ENCODE peak calls at places on chromosomes 5 and 9, in four cellular contexts. One of them, this sample, is unnamed.

GRCh38 chr9:15509931-15510788 is 610 bp downstream of the PSIP1 start:
- DNase-seq in vagina: no peak
- DNase-seq in BE2C: peak
- DNase-seq in HCT116: no peak
- DNase-seq in this sample: peak

GRCh38 chr9:101311759-101312420 is 72.9 kb downstream of the BAAT start:
- DNase-seq in HCT116: peak
- DNase-seq in vagina: no peak
- DNase-seq in BE2C: peak
- DNase-seq in this sample: peak

GRCh38 chr9:100088202-100088601 is 10.6 kb downstream of the ERP44 start:
- DNase-seq in vagina: no peak
- DNase-seq in BE2C: no peak
- DNase-seq in HCT116: no peak
- DNase-seq in this sample: no peak

GRCh38 chr5:41414598-41414997 is 95.8 kb downstream of the PLCXD3 start:
- DNase-seq in HCT116: peak
- DNase-seq in BE2C: no peak
- DNase-seq in vagina: no peak
- DNase-seq in this sample: peak

GRCh38 chr5:176611435-176611834 is 1.5 kb upstream of the GPRIN1 start:
- DNase-seq in BE2C: no peak
- DNase-seq in HCT116: peak
- DNase-seq in vagina: no peak
- DNase-seq in this sample: peak

GRCh38 chr5:156359452-156359851 is 32.5 kb downstream of the SGCD start:
- DNase-seq in vagina: no peak
- DNase-seq in HCT116: no peak
- DNase-seq in BE2C: no peak
- DNase-seq in this sample: peak

GRCh38 chr9:136326061-136326776 is 1.1 kb upstream of the GPSM1 start:
- DNase-seq in vagina: no peak
- DNase-seq in HCT116: no peak
- DNase-seq in BE2C: peak
- DNase-seq in this sample: peak

GRCh38 chr5:74589204-74590056 is 51.1 kb downstream of the ENC1 start:
- DNase-seq in vagina: no peak
- DNase-seq in BE2C: no peak
- DNase-seq in HCT116: no peak
- DNase-seq in this sample: no peak

GRCh38 chr5:9166202-9167147 is 379.4 kb downstream of the SEMA5A start:
- DNase-seq in BE2C: no peak
- DNase-seq in HCT116: no peak
- DNase-seq in vagina: no peak
- DNase-seq in this sample: peak

GRCh38 chr5:106858616-106859015 is 812.1 kb downstream of the EFNA5 start:
- DNase-seq in HCT116: no peak
- DNase-seq in BE2C: no peak
- DNase-seq in vagina: no peak
- DNase-seq in this sample: no peak

GRCh38 chr5:73963021-73963420 is 337.0 kb downstream of the ARHGEF28 start:
- DNase-seq in HCT116: no peak
- DNase-seq in vagina: no peak
- DNase-seq in BE2C: no peak
- DNase-seq in this sample: no peak

GRCh38 chr5:117794847-117795246 is 1193.5 kb downstream of the DTWD2 start:
- DNase-seq in vagina: no peak
- DNase-seq in BE2C: no peak
- DNase-seq in HCT116: no peak
- DNase-seq in this sample: no peak

GRCh38 chr5:126449751-126450271 is 26.6 kb downstream of the GRAMD2B start:
- DNase-seq in HCT116: no peak
- DNase-seq in vagina: no peak
- DNase-seq in BE2C: no peak
- DNase-seq in this sample: peak

GRCh38 chr5:163770625-163771024 is 265.2 kb downstream of the MAT2B start:
- DNase-seq in BE2C: no peak
- DNase-seq in vagina: no peak
- DNase-seq in HCT116: no peak
- DNase-seq in this sample: no peak

GRCh38 chr5:132770476-132771159 is 6.4 kb downstream of the SEPTIN8 start:
- DNase-seq in vagina: no peak
- DNase-seq in BE2C: no peak
- DNase-seq in HCT116: no peak
- DNase-seq in this sample: no peak

DNA sequence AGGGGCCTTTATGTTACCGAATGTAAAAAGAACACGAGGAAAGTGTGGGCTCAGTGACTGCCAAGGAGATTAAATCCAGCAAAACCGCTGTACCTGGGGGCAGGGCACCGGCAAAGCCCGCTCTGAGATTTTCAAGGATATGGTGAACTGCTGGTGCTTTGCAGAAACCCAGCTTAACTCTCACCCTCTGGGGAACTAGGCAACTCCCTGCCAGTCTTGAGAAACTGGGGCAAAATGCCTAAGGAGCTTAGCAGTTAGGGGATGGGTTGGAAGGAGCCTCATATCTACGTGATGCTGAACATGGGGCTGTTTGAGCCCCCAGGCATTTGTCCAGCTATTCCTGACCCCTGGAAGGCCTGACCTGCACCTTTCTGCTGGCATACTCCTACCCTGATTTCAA is 108.6 kb upstream of the TBC1D2 start:
- DNase-seq in BE2C: no peak
- DNase-seq in HCT116: no peak
- DNase-seq in vagina: no peak
- DNase-seq in this sample: no peak
- TF ChIP-seq CTCF in BE2C: no peak
- TF ChIP-seq CTCF in HCT116: no peak
- TF ChIP-seq CTCF in vagina: no peak
- TF ChIP-seq CTCF in this sample: no peak

DNA sequence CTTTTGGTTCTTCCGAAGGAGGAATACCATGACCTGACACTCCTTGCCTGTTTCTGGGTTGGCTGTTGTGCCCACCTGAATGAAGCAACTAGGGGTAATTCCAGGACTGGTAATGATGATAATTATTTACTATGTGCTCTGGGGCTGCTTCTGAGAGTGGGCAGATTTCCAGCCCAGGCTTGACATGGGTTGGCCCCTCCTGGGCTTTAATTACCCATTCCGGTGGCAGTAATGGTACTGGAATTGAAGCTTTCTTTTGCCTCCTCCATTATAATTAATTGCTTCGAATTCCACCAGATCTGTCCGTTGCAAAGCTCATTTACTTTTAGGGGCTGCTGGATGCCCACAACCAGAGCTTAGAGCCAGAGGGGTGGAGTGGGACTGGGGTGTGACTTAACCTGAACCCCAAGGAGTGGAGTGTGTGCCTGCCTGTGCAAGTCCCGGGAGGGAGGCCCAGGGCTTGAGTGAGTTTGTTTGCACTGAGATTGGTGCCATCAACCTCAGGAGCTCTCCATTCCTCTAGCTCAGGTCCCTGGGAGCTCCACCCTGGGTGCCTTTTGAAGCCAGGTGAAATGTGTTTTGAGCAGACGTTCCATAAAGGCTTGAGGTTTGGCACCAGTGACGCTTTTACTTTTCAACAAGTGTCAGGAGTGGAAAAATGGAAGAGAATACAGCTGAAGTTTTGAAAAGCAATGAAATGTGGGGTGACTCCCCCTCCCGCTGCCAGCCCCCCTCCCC is 214.6 kb downstream of the PDZD2 start:
- DNase-seq in HCT116: no peak
- DNase-seq in vagina: no peak
- DNase-seq in BE2C: no peak
- DNase-seq in this sample: no peak
- H3K4me3 ChIP-seq in HCT116: no peak
- H3K4me3 ChIP-seq in vagina: peak
- H3K4me3 ChIP-seq in BE2C: no peak
- H3K4me3 ChIP-seq in this sample: no peak

GRCh38 chr9:127828262-127829031 is 25.8 kb downstream of the FPGS start:
- DNase-seq in HCT116: peak
- DNase-seq in vagina: no peak
- DNase-seq in BE2C: peak
- DNase-seq in this sample: peak
- TF ChIP-seq CTCF in HCT116: no peak
- TF ChIP-seq CTCF in vagina: no peak
- TF ChIP-seq CTCF in BE2C: no peak
- TF ChIP-seq CTCF in this sample: no peak

GRCh38 chr9:128242124-128242523 is 33.7 kb downstream of the GOLGA2 start:
- DNase-seq in HCT116: no peak
- DNase-seq in vagina: no peak
- DNase-seq in BE2C: no peak
- DNase-seq in this sample: no peak

GRCh38 chr9:128244443-128245226 is 31.2 kb downstream of the GOLGA2 start:
- DNase-seq in BE2C: peak
- DNase-seq in vagina: no peak
- DNase-seq in HCT116: no peak
- DNase-seq in this sample: peak

GRCh38 chr9:128245293-128246151 is 30.3 kb downstream of the GOLGA2 start:
- DNase-seq in HCT116: no peak
- DNase-seq in BE2C: peak
- DNase-seq in vagina: no peak
- DNase-seq in this sample: peak

GRCh38 chr9:128243486-128244415 is 32.1 kb downstream of the GOLGA2 start:
- DNase-seq in HCT116: no peak
- DNase-seq in vagina: no peak
- DNase-seq in BE2C: no peak
- DNase-seq in this sample: peak

GRCh38 chr9:128242828-128243485 is 32.9 kb downstream of the GOLGA2 start:
- DNase-seq in HCT116: no peak
- DNase-seq in BE2C: no peak
- DNase-seq in vagina: no peak
- DNase-seq in this sample: peak
- H3K4me3 ChIP-seq in HCT116: no peak
- H3K4me3 ChIP-seq in BE2C: no peak
- H3K4me3 ChIP-seq in vagina: peak
- H3K4me3 ChIP-seq in this sample: peak

GRCh38 chr5:103474671-103475070 is 87.9 kb downstream of the NUDT12 start:
- DNase-seq in HCT116: no peak
- DNase-seq in BE2C: no peak
- DNase-seq in vagina: no peak
- DNase-seq in this sample: no peak
- TF ChIP-seq CTCF in HCT116: no peak
- TF ChIP-seq CTCF in BE2C: no peak
- TF ChIP-seq CTCF in vagina: no peak
- TF ChIP-seq CTCF in this sample: no peak